ENCODE peak calls at places on chromosomes 11 and 22, in seven cellular contexts. Z is fibroblast of pulmonary artery; J is AG04449; N is DND-41; G is esophagus squamous epithelium; A is GM12865; F is CD8-positive, alpha-beta T cell. M is an unnamed sample.

GRCh38 chr11:32279672-32280071 is 155.7 kb downstream of the WT1 start:
- DNase-seq in Z (no peak), N (peak; percentile 18), G (no peak), A (no peak), J (no peak), F (no peak), M (no peak)

GRCh38 chr11:88421530-88421929 is 84.0 kb upstream of the CTSC start:
- DNase-seq in G (no peak), A (peak; percentile 72), N (peak; percentile 81), F (no peak), J (no peak), Z (peak; percentile 71), M (no peak)

GRCh38 chr11:95877288-95877687 is 46.6 kb downstream of the MTMR2 start:
- DNase-seq in A (no peak), J (peak; percentile 99), F (no peak), Z (peak; percentile 99), G (no peak), N (no peak), M (no peak)

GRCh38 chr22:24554316-24555159 is at the start of gene GUCD1:
- DNase-seq in G (no peak), Z (peak; percentile 37), N (peak; percentile 50), J (no peak), A (peak; percentile 52), F (peak; percentile 11), M (no peak)

GRCh38 chr22:37742374-37743092 is 45.7 kb downstream of the TRIOBP start:
- DNase-seq in Z (peak; percentile 82), A (no peak), F (no peak), G (no peak), J (peak; percentile 45), N (no peak), M (no peak)

GRCh38 chr11:13183094-13183825 is 94.3 kb upstream of the BMAL1 start:
- DNase-seq in N (peak; percentile 10), A (peak; percentile 42), G (no peak), Z (peak; percentile 73), F (no peak), J (peak; percentile 36), M (no peak)

GRCh38 chr11:43941257-43941879 is 1.1 kb upstream of the C11orf96 start:
- DNase-seq in F (no peak), Z (peak; percentile 55), A (no peak), G (no peak), N (no peak), J (no peak), M (no peak)

GRCh38 chr11:14657841-14658240 is 14.2 kb downstream of the PDE3B start:
- DNase-seq in J (no peak), F (no peak), A (no peak), N (no peak), G (no peak), Z (no peak), M (no peak)

GRCh38 chr11:132853886-132854285 is 678.4 kb downstream of the OPCML start:
- DNase-seq in Z (no peak), G (no peak), F (no peak), J (no peak), N (no peak), A (no peak), M (no peak)

GRCh38 chr11:77510095-77510494 is 36.2 kb upstream of the PAK1 start:
- DNase-seq in G (no peak), N (no peak), A (no peak), F (no peak), Z (no peak), J (no peak), M (no peak)

GRCh38 chr22:44957267-44957905 is 52.4 kb downstream of the PHF21B start:
- DNase-seq in N (no peak), G (no peak), F (no peak), J (no peak), A (no peak), Z (no peak), M (no peak)
- TF ChIP-seq CTCF in N (peak; percentile 4), G (no peak), F (no peak), J (peak; percentile 20), A (no peak), Z (peak; percentile 4), M (no peak)

GRCh38 chr11:134293119-134294113 is 17.2 kb downstream of the GLB1L3 start:
- DNase-seq in G (no peak), F (no peak), A (no peak), Z (no peak), N (no peak), J (no peak), M (no peak)
- TF ChIP-seq CTCF in G (no peak), F (no peak), A (no peak), Z (no peak), N (no peak), J (no peak), M (no peak)

GRCh38 chr11:112361396-112361795 is 100.7 kb upstream of the PLET1 start:
- DNase-seq in J (no peak), Z (no peak), F (no peak), N (no peak), G (no peak), A (no peak), M (no peak)

GRCh38 chr11:112357488-112357887 is 96.8 kb upstream of the PLET1 start:
- DNase-seq in N (no peak), A (no peak), Z (no peak), J (no peak), G (no peak), F (no peak), M (no peak)

GRCh38 chr11:112352907-112353306 is 92.2 kb upstream of the PLET1 start:
- DNase-seq in G (no peak), F (no peak), Z (no peak), J (no peak), N (no peak), A (no peak), M (no peak)

GRCh38 chr11:112354364-112354763 is 93.7 kb upstream of the PLET1 start:
- DNase-seq in G (no peak), F (no peak), A (no peak), J (no peak), Z (no peak), N (no peak), M (no peak)

DNA sequence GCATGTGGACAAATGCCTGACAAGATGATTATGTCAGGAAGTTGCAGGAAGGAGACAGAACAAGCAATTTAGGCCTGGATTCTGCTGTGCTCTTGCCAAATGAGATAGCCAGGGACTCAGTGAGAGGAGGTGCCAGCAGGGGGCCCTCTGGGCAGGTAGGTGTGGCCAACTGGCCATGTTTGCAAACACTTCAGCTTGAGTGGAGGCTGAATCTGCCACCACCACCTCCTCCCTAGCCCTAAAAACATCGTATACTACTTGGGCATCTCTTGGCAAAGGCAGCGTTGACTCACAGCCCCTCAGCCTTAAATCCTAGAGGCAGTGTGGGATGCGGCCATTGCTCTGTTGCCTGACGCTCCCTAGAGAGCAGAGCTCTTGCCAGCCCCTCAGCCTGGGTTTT is 95.1 kb upstream of the PLET1 start:
- DNase-seq in J (no peak), Z (peak; percentile 66), N (peak; percentile 13), F (no peak), A (peak; percentile 27), G (no peak), M (no peak)
- TF ChIP-seq CTCF in J (peak; percentile 14), Z (peak; percentile 47), N (peak; percentile 29), F (no peak), A (peak; percentile 33), G (no peak), M (no peak)

GRCh38 chr11:101880208-101880607 is 34.6 kb upstream of the CEP126 start:
- DNase-seq in Z (peak; percentile 86), G (no peak), J (no peak), F (no peak), A (peak; percentile 54), N (peak; percentile 5), M (no peak)
- TF ChIP-seq CTCF in Z (peak; percentile 65), G (no peak), J (peak; percentile 44), F (no peak), A (peak; percentile 40), N (peak; percentile 59), M (no peak)

DNA sequence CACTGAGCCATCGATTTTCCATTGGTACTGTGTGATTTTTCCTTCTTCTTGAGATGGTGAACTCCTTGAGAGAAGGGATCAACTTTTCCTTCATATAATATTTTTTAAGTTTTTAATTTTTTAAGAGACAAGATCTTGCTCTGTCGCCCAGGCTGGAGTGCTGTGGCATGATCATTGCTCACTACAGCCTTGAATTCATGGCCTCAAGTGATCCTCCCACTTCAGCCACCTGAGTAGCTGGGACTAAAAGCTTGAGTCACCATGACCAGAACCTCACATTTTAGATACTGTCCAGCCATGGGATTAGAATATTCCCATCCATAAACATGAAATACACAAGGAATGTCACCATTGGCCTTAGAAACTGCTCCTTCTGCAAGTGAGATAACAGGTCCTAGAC is 66.9 kb upstream of the CHRM4 start:
- DNase-seq in N (no peak), G (no peak), J (no peak), F (no peak), A (no peak), Z (no peak), M (no peak)
- TF ChIP-seq CTCF in N (no peak), G (no peak), J (no peak), F (no peak), A (no peak), Z (no peak), M (no peak)

M was measured in omental fat pad.